ENCODE peak calls at places on chromosome 21, in seven cellular contexts. T is GM13976, Z is left lung, B is cardiac muscle cell, L is fibroblast of mammary gland, R is MCF 10A, P is HL-60. V is an unnamed sample.

GRCh38 chr21:17427831-17428483 is 84.9 kb upstream of the CXADR start:
- DNase-seq in Z (no peak), T (no peak), B (no peak), R (no peak), L (no peak), P (no peak), V (no peak)

GRCh38 chr21:14583629-14584251 is 37.6 kb upstream of the SAMSN1 start:
- DNase-seq in R (no peak), Z (no peak), T (no peak), P (no peak), L (no peak), B (no peak), V (no peak)

GRCh38 chr21:9760398-9761074 is 760.8 kb upstream of the TPTE start:
- DNase-seq in L (no peak), T (no peak), P (no peak), B (no peak), Z (no peak), R (no peak), V (no peak)

GRCh38 chr21:39633770-39634181 is 21.0 kb downstream of the B3GALT5 start:
- DNase-seq in Z (no peak), L (peak; percentile 92), T (no peak), R (peak; percentile 51), P (no peak), B (no peak), V (no peak)

GRCh38 chr21:45880097-45881068 is 101.2 kb upstream of the COL6A1 start:
- DNase-seq in L (peak; percentile 84), Z (peak; percentile 68), P (no peak), R (peak; percentile 93), T (peak; percentile 85), B (peak; percentile 90), V (peak; percentile 79)

GRCh38 chr21:44800971-44801467 is 601 bp downstream of the UBE2G2 start:
- DNase-seq in R (peak; percentile 59), P (no peak), Z (no peak), L (peak; percentile 39), T (peak; percentile 77), B (peak; percentile 44), V (peak; percentile 83)

GRCh38 chr21:28788030-28788429 is 204.6 kb downstream of the LTN1 start:
- DNase-seq in R (no peak), L (no peak), Z (no peak), T (no peak), P (no peak), B (no peak), V (no peak)

GRCh38 chr21:29125199-29125598 is 5.2 kb upstream of the MAP3K7CL start:
- DNase-seq in T (peak; percentile 65), Z (no peak), L (no peak), R (no peak), P (no peak), B (no peak), V (peak; percentile 60)

GRCh38 chr21:38346286-38346685 is 89.5 kb downstream of the KCNJ15 start:
- DNase-seq in T (no peak), R (no peak), Z (no peak), B (no peak), P (no peak), L (no peak), V (no peak)

GRCh38 chr21:37357691-37358090 is 8.9 kb upstream of the DYRK1A start:
- DNase-seq in R (no peak), T (no peak), P (no peak), B (no peak), Z (no peak), L (no peak), V (no peak)

GRCh38 chr21:37339527-37339889 is 27.1 kb upstream of the DYRK1A start:
- DNase-seq in T (no peak), R (no peak), Z (no peak), B (no peak), P (no peak), L (no peak), V (no peak)

GRCh38 chr21:28699591-28700259 is 293.0 kb downstream of the LTN1 start:
- DNase-seq in L (peak; percentile 34), P (no peak), Z (no peak), R (peak; percentile 47), B (no peak), T (no peak), V (no peak)

GRCh38 chr21:45994738-45995685 is 13.4 kb downstream of the COL6A1 start:
- DNase-seq in B (no peak), L (no peak), T (no peak), Z (peak; percentile 30), R (no peak), P (no peak), V (no peak)

GRCh38 chr21:18387994-18388393 is 15.6 kb downstream of the TMPRSS15 start:
- DNase-seq in B (no peak), L (no peak), P (no peak), R (no peak), Z (no peak), T (no peak), V (no peak)

GRCh38 chr21:14306143-14306907 is 76.6 kb downstream of the HSPA13 start:
- DNase-seq in Z (no peak), P (no peak), T (no peak), L (peak; percentile 39), B (no peak), R (peak; percentile 46), V (no peak)

GRCh38 chr21:37675202-37675801 is 241.0 kb downstream of the KCNJ6 start:
- DNase-seq in P (peak; percentile 23), T (peak; percentile 82), B (peak; percentile 82), R (peak; percentile 46), Z (no peak), L (peak; percentile 43), V (peak; percentile 77)

GRCh38 chr21:38323721-38324591 is 67.2 kb downstream of the KCNJ15 start:
- DNase-seq in L (peak; percentile 100), R (peak; percentile 87), T (no peak), Z (no peak), B (peak; percentile 7), P (no peak), V (no peak)

GRCh38 chr21:40704141-40704540 is 142.8 kb downstream of the DSCAM start:
- DNase-seq in Z (no peak), T (no peak), B (no peak), P (no peak), L (no peak), R (no peak), V (no peak)

GRCh38 chr21:17003221-17003620 is 509.6 kb upstream of the CXADR start:
- DNase-seq in L (peak; percentile 63), T (no peak), B (no peak), R (no peak), P (no peak), Z (no peak), V (no peak)

GRCh38 chr21:40512590-40512989 is 334.4 kb downstream of the DSCAM start:
- DNase-seq in L (no peak), R (peak; percentile 18), B (no peak), Z (no peak), P (no peak), T (no peak), V (no peak)

GRCh38 chr21:14523234-14523633 is 22.9 kb downstream of the SAMSN1 start:
- DNase-seq in B (no peak), L (peak; percentile 30), Z (peak; percentile 49), T (peak; percentile 29), P (peak; percentile 43), R (no peak), V (peak; percentile 20)

GRCh38 chr21:41611441-41611840 is 103.5 kb upstream of the TMPRSS2 start:
- DNase-seq in Z (no peak), R (no peak), L (no peak), T (no peak), P (no peak), B (no peak), V (no peak)

GRCh38 chr21:37797403-37797802 is 118.9 kb downstream of the KCNJ6 start:
- DNase-seq in T (no peak), Z (no peak), P (no peak), B (no peak), R (no peak), L (no peak), V (no peak)

GRCh38 chr21:36068748-36069398 is 951 bp upstream of the CBR1 start:
- DNase-seq in R (no peak), P (no peak), L (no peak), T (no peak), B (no peak), Z (no peak), V (no peak)

GRCh38 chr21:37257526-37257966 is 9.6 kb downstream of the VPS26C start:
- DNase-seq in Z (peak; percentile 58), P (peak; percentile 69), B (no peak), L (peak; percentile 38), T (peak; percentile 63), R (peak; percentile 30), V (no peak)

GRCh38 chr21:17576080-17576835 is 36.4 kb downstream of the BTG3 start:
- DNase-seq in R (no peak), Z (no peak), B (peak; percentile 7), P (no peak), L (no peak), T (no peak), V (no peak)

GRCh38 chr21:17925900-17926299 is 106.7 kb upstream of the C21orf91 start:
- DNase-seq in B (peak; percentile 21), R (peak; percentile 56), L (peak; percentile 47), Z (no peak), P (no peak), T (no peak), V (no peak)

GRCh38 chr21:37787456-37787855 is 128.8 kb downstream of the KCNJ6 start:
- DNase-seq in R (peak; percentile 38), Z (no peak), L (peak; percentile 80), T (no peak), B (no peak), P (no peak), V (no peak)

GRCh38 chr21:19913995-19914394 is 1084.2 kb upstream of the NCAM2 start:
- DNase-seq in L (no peak), T (no peak), P (no peak), Z (no peak), R (no peak), B (peak; percentile 4), V (no peak)

GRCh38 chr21:41377715-41378114 is 15.9 kb downstream of the MX2 start:
- DNase-seq in L (no peak), P (no peak), B (no peak), T (no peak), R (no peak), Z (no peak), V (no peak)

GRCh38 chr21:42655797-42656770 is 2.7 kb downstream of the PDE9A start:
- DNase-seq in Z (no peak), R (peak; percentile 29), T (no peak), P (no peak), L (no peak), B (no peak), V (no peak)
- TF ChIP-seq CTCF in Z (no peak), R (no peak), T (no peak), P (no peak), L (no peak), B (no peak), V (no peak)

GRCh38 chr21:15735409-15735808 is 5.6 kb downstream of the USP25 start:
- DNase-seq in P (no peak), B (no peak), Z (no peak), L (no peak), R (no peak), T (no peak), V (no peak)
- TF ChIP-seq CTCF in P (no peak), B (no peak), Z (no peak), L (no peak), R (no peak), T (no peak), V (no peak)

GRCh38 chr21:43591468-43592050 is 67.7 kb downstream of the HSF2BP start:
- DNase-seq in P (no peak), R (peak; percentile 66), T (no peak), L (peak; percentile 84), B (no peak), Z (no peak), V (no peak)
- TF ChIP-seq CTCF in P (no peak), R (no peak), T (no peak), L (no peak), B (no peak), Z (no peak), V (no peak)

GRCh38 chr21:43718872-43719747 is at the start of gene PDXK:
- DNase-seq in Z (peak; percentile 91), L (peak; percentile 64), B (peak; percentile 92), P (peak; percentile 85), R (peak; percentile 82), T (peak; percentile 94), V (peak; percentile 96)
- TF ChIP-seq CTCF in Z (no peak), L (no peak), B (peak; percentile 3), P (no peak), R (no peak), T (peak; percentile 53), V (no peak)